ENCODE peak calls at places on chromosomes 6 and 20, in six cellular contexts. One of them, this sample, is unnamed.
A peak's percentile ranks its signal among the peaks of the same experiment; 100 is the strongest.

GRCh38 chr6:133286765-133287164 is 45.6 kb downstream of the EYA4 start:
- DNase-seq in hepatocyte: peak; percentile 17
- DNase-seq in PC-9: no peak
- DNase-seq in OCI-LY7: peak; percentile 13
- DNase-seq in PC-3: peak; percentile 47
- DNase-seq in HCT116: no peak
- DNase-seq in this sample: peak; percentile 37

GRCh38 chr6:157893238-157893637 is 70.2 kb downstream of the SNX9 start:
- DNase-seq in hepatocyte: no peak
- DNase-seq in PC-9: no peak
- DNase-seq in OCI-LY7: peak; percentile 25
- DNase-seq in PC-3: no peak
- DNase-seq in HCT116: no peak
- DNase-seq in this sample: no peak

GRCh38 chr6:37244430-37245310 is 12.9 kb upstream of the TBC1D22B start:
- DNase-seq in hepatocyte: peak; percentile 83
- DNase-seq in PC-9: no peak
- DNase-seq in OCI-LY7: no peak
- DNase-seq in PC-3: peak; percentile 5
- DNase-seq in HCT116: no peak
- DNase-seq in this sample: no peak

GRCh38 chr20:6828794-6829423 is 61.4 kb downstream of the BMP2 start:
- DNase-seq in hepatocyte: peak; percentile 87
- DNase-seq in PC-9: no peak
- DNase-seq in OCI-LY7: peak; percentile 65
- DNase-seq in PC-3: peak; percentile 85
- DNase-seq in HCT116: peak; percentile 21
- DNase-seq in this sample: peak; percentile 64

GRCh38 chr20:16434087-16434664 is 139.1 kb downstream of the KIF16B start:
- DNase-seq in hepatocyte: peak; percentile 34
- DNase-seq in PC-9: no peak
- DNase-seq in OCI-LY7: peak; percentile 66
- DNase-seq in PC-3: peak; percentile 82
- DNase-seq in HCT116: peak; percentile 45
- DNase-seq in this sample: peak; percentile 57

GRCh38 chr6:9499709-9500108 is 915.2 kb downstream of the TFAP2A start:
- DNase-seq in hepatocyte: no peak
- DNase-seq in PC-9: no peak
- DNase-seq in OCI-LY7: no peak
- DNase-seq in PC-3: no peak
- DNase-seq in HCT116: no peak
- DNase-seq in this sample: peak; percentile 71

GRCh38 chr6:109204511-109204910 is 109.2 kb downstream of the CEP57L1 start:
- DNase-seq in hepatocyte: no peak
- DNase-seq in PC-9: no peak
- DNase-seq in OCI-LY7: no peak
- DNase-seq in PC-3: peak; percentile 80
- DNase-seq in HCT116: no peak
- DNase-seq in this sample: no peak

GRCh38 chr6:139369068-139369467 is 5.4 kb downstream of the CITED2 start:
- DNase-seq in hepatocyte: no peak
- DNase-seq in PC-9: peak; percentile 67
- DNase-seq in OCI-LY7: no peak
- DNase-seq in PC-3: no peak
- DNase-seq in HCT116: no peak
- DNase-seq in this sample: no peak

GRCh38 chr6:68572525-68572924 is 62.6 kb upstream of the ADGRB3 start:
- DNase-seq in hepatocyte: peak; percentile 59
- DNase-seq in PC-9: no peak
- DNase-seq in OCI-LY7: peak; percentile 60
- DNase-seq in PC-3: peak; percentile 64
- DNase-seq in HCT116: no peak
- DNase-seq in this sample: peak; percentile 83

DNA sequence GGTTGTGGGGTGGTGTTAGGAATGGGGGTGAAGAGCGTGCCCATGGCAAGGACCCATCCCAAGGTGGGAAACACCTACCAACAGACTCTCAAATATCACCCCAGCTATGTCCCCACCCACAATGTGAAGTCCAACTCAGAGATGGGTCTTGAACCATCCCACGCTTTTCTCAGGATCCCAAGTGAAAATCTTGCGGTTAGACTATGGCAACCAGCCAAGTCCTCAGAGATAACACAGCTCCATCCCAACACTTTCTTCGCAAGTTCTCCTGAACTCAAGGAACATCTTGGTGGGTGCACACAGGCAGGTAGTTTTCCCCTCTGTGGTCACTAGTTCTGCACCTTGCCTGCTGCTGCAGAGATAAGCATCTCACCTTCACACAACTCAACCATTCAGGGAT is 116.0 kb downstream of the CDC5L start:
- DNase-seq in hepatocyte: no peak
- DNase-seq in PC-9: no peak
- DNase-seq in OCI-LY7: no peak
- DNase-seq in PC-3: no peak
- DNase-seq in HCT116: no peak
- DNase-seq in this sample: no peak
- H3K9me2 ChIP-seq in hepatocyte: no peaks in the 10 kb centered on the region
- H3K9me2 ChIP-seq in PC-9: no peaks in the 10 kb centered on the region
- H3K9me2 ChIP-seq in OCI-LY7: no peaks in the 10 kb centered on the region
- H3K9me2 ChIP-seq in PC-3: peaks cover 4% of the 10 kb centered on the region
- H3K9me2 ChIP-seq in HCT116: no peaks in the 10 kb centered on the region
- H3K9me2 ChIP-seq in this sample: no peaks in the 10 kb centered on the region

DNA sequence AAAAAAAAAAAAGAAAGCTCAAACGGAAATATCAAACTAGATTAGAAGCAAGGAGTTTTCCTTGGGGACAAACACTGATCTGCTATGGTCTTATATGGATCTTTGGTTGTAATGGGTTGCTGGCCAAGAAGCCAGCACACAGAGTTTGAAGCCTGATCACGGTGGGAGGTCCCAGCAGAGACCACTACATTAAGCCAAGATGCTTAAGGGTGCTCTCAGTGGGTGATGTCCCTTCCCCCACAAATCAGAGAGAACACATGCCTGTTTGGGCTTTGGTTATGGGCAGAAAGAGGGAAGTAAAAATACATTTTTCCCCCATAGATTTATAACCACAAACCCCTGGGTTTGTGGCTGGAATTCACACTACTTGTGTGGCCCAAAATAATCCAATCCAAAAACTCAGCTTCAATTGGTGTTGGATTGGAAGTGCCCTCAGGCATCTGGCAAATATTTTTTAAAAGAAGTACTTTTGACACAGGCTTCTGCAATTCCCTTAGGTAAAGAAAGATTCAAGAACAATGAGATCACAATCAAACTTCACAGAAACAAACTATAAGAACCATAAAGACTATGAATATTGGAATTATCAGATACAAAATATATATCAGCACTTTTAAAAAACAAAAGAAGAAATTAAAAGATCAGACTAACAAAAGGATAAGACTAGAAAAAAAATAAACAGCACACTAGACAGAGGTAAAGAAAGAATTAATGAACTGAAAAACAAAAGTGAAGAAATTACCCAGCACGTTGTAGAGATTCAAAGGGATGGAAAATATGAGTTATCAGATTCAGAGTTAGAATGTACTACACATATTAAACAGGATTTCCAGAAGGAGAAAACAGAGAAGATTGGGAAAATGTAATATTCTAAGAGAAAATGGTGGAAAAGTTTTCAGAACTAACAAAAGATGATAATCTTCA is 44.7 kb downstream of the ESF1 start:
- DNase-seq in hepatocyte: no peak
- DNase-seq in PC-9: no peak
- DNase-seq in OCI-LY7: no peak
- DNase-seq in PC-3: no peak
- DNase-seq in HCT116: no peak
- DNase-seq in this sample: no peak
- H3K9me3 ChIP-seq in hepatocyte: no peaks in the 10 kb centered on the region
- H3K9me3 ChIP-seq in PC-9: no peaks in the 10 kb centered on the region
- H3K9me3 ChIP-seq in OCI-LY7: peaks cover 23% of the 10 kb centered on the region
- H3K9me3 ChIP-seq in PC-3: no peaks in the 10 kb centered on the region
- H3K9me3 ChIP-seq in HCT116: no peaks in the 10 kb centered on the region
- H3K9me3 ChIP-seq in this sample: no peaks in the 10 kb centered on the region

GRCh38 chr20:4104045-4104444 is 88.7 kb upstream of the RNF24 start:
- DNase-seq in hepatocyte: no peak
- DNase-seq in PC-9: peak; percentile 63
- DNase-seq in OCI-LY7: no peak
- DNase-seq in PC-3: peak; percentile 40
- DNase-seq in HCT116: no peak
- DNase-seq in this sample: no peak
- H3K9me2 ChIP-seq in hepatocyte: no peaks in the 10 kb centered on the region
- H3K9me2 ChIP-seq in PC-9: no peaks in the 10 kb centered on the region
- H3K9me2 ChIP-seq in OCI-LY7: no peaks in the 10 kb centered on the region
- H3K9me2 ChIP-seq in PC-3: no peaks in the 10 kb centered on the region
- H3K9me2 ChIP-seq in HCT116: no peaks in the 10 kb centered on the region
- H3K9me2 ChIP-seq in this sample: no peaks in the 10 kb centered on the region

GRCh38 chr6:168189679-168190405 is 110.8 kb upstream of the FRMD1 start:
- DNase-seq in hepatocyte: no peak
- DNase-seq in PC-9: no peak
- DNase-seq in OCI-LY7: no peak
- DNase-seq in PC-3: no peak
- DNase-seq in HCT116: no peak
- DNase-seq in this sample: no peak

GRCh38 chr6:168193816-168194701 is 115.0 kb upstream of the FRMD1 start:
- DNase-seq in hepatocyte: no peak
- DNase-seq in PC-9: no peak
- DNase-seq in OCI-LY7: peak; percentile 1
- DNase-seq in PC-3: no peak
- DNase-seq in HCT116: peak; percentile 7
- DNase-seq in this sample: no peak

GRCh38 chr6:168192901-168193815 is 114.1 kb upstream of the FRMD1 start:
- DNase-seq in hepatocyte: no peak
- DNase-seq in PC-9: no peak
- DNase-seq in OCI-LY7: no peak
- DNase-seq in PC-3: no peak
- DNase-seq in HCT116: no peak
- DNase-seq in this sample: no peak

GRCh38 chr6:168190646-168191443 is 111.8 kb upstream of the FRMD1 start:
- DNase-seq in hepatocyte: no peak
- DNase-seq in PC-9: no peak
- DNase-seq in OCI-LY7: no peak
- DNase-seq in PC-3: no peak
- DNase-seq in HCT116: no peak
- DNase-seq in this sample: no peak

DNA sequence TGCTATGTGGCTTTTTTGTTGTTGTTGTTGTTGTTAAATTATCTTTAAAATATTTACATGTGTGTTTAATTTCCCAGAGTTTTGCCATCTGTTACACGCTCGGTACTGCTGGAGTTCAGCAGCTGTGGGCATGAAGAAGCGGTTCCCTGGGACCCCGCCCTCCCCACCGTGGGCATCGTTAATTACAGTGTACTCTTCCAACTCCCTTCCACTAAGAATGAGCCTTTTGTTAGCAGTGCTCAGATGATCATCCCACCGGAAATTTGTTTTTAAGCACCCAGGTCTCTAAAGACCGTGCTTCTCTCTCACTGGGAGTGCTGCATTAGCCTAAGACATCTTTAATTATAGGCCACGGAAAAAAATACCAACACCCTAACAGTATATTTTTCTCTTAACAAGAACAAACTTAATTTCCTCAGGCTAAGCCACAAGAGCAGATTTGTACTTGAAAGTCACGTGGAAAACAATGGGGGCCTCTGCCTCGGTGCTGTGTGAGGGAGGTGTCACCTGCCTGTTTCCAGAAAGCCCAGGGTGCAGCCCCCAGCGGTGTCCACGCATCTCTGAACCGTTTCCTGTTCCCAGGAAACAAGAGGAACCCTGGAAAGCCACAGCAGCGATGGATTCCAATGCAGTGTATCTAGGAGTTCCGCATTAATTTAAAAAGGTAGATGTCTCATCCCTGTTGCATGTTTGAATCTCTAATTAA is 113.3 kb upstream of the FRMD1 start:
- DNase-seq in hepatocyte: no peak
- DNase-seq in PC-9: no peak
- DNase-seq in OCI-LY7: no peak
- DNase-seq in PC-3: no peak
- DNase-seq in HCT116: no peak
- DNase-seq in this sample: no peak
- H3K9me3 ChIP-seq in hepatocyte: no peaks in the 10 kb centered on the region
- H3K9me3 ChIP-seq in PC-9: no peaks in the 10 kb centered on the region
- H3K9me3 ChIP-seq in OCI-LY7: no peaks in the 10 kb centered on the region
- H3K9me3 ChIP-seq in PC-3: no peaks in the 10 kb centered on the region
- H3K9me3 ChIP-seq in HCT116: no peaks in the 10 kb centered on the region
- H3K9me3 ChIP-seq in this sample: no peaks in the 10 kb centered on the region

GRCh38 chr20:52313335-52313963 is 121.9 kb upstream of the ZFP64 start:
- DNase-seq in hepatocyte: peak; percentile 68
- DNase-seq in PC-9: no peak
- DNase-seq in OCI-LY7: no peak
- DNase-seq in PC-3: peak; percentile 76
- DNase-seq in HCT116: peak; percentile 7
- DNase-seq in this sample: no peak

GRCh38 chr20:52306477-52306876 is 114.9 kb upstream of the ZFP64 start:
- DNase-seq in hepatocyte: no peak
- DNase-seq in PC-9: no peak
- DNase-seq in OCI-LY7: no peak
- DNase-seq in PC-3: no peak
- DNase-seq in HCT116: no peak
- DNase-seq in this sample: no peak

GRCh38 chr20:52311209-52311794 is 119.7 kb upstream of the ZFP64 start:
- DNase-seq in hepatocyte: no peak
- DNase-seq in PC-9: no peak
- DNase-seq in OCI-LY7: no peak
- DNase-seq in PC-3: no peak
- DNase-seq in HCT116: no peak
- DNase-seq in this sample: no peak

GRCh38 chr20:52312131-52312729 is 120.7 kb upstream of the ZFP64 start:
- DNase-seq in hepatocyte: peak; percentile 79
- DNase-seq in PC-9: peak; percentile 51
- DNase-seq in OCI-LY7: peak; percentile 69
- DNase-seq in PC-3: peak; percentile 90
- DNase-seq in HCT116: peak; percentile 54
- DNase-seq in this sample: peak; percentile 76
- H3K9me2 ChIP-seq in hepatocyte: no peaks in the 10 kb centered on the region
- H3K9me2 ChIP-seq in PC-9: no peaks in the 10 kb centered on the region
- H3K9me2 ChIP-seq in OCI-LY7: no peaks in the 10 kb centered on the region
- H3K9me2 ChIP-seq in PC-3: no peaks in the 10 kb centered on the region
- H3K9me2 ChIP-seq in HCT116: no peaks in the 10 kb centered on the region
- H3K9me2 ChIP-seq in this sample: no peaks in the 10 kb centered on the region

DNA sequence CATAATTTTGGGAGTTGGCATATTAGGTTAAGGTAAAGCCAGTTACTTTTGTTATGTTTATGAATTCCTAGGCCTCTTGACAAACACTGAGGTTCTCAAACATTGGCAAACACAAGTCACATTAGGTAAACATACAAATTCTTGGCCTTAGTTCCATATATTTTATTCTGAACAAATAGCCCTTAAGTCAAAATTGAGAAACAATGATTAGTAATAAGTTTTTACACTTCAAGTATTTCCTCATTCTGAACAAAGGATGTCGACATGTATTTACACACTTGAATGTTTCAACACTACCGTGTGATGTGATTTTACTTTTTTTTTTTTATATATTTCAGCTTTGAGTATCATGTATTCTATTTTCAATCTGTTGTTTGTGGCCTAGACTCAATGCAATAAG is 3.8 kb upstream of the ECHDC1 start:
- DNase-seq in hepatocyte: no peak
- DNase-seq in PC-9: peak; percentile 100
- DNase-seq in OCI-LY7: no peak
- DNase-seq in PC-3: peak; percentile 80
- DNase-seq in HCT116: no peak
- DNase-seq in this sample: no peak
- H3K9me3 ChIP-seq in hepatocyte: no peaks in the 10 kb centered on the region
- H3K9me3 ChIP-seq in PC-9: no peaks in the 10 kb centered on the region
- H3K9me3 ChIP-seq in OCI-LY7: no peaks in the 10 kb centered on the region
- H3K9me3 ChIP-seq in PC-3: no peaks in the 10 kb centered on the region
- H3K9me3 ChIP-seq in HCT116: no peaks in the 10 kb centered on the region
- H3K9me3 ChIP-seq in this sample: no peaks in the 10 kb centered on the region